ENCODE peak calls at places on chromosomes 11 and 22, in five cellular contexts. One of them, this sample, is unnamed.
A peak's percentile ranks its signal among the peaks of the same experiment; 100 is the strongest.

GRCh38 chr22:22709719-22710445 is 65.5 kb downstream of the GGTLC2 start:
- DNase-seq in anterior cingulate cortex: no peak
- DNase-seq in naive thymus-derived CD8-positive, alpha-beta T cell: no peak
- DNase-seq in cardiac fibroblast: peak; percentile 9
- DNase-seq in iPS-NIHi11: peak; percentile 73
- DNase-seq in this sample: no peak

GRCh38 chr22:41052661-41053490 is 39.5 kb upstream of the EP300 start:
- DNase-seq in anterior cingulate cortex: no peak
- DNase-seq in iPS-NIHi11: no peak
- DNase-seq in cardiac fibroblast: peak; percentile 62
- DNase-seq in naive thymus-derived CD8-positive, alpha-beta T cell: no peak
- DNase-seq in this sample: no peak

GRCh38 chr11:67055812-67056211 is 835 bp upstream of the RHOD start:
- DNase-seq in naive thymus-derived CD8-positive, alpha-beta T cell: no peak
- DNase-seq in anterior cingulate cortex: no peak
- DNase-seq in cardiac fibroblast: peak; percentile 37
- DNase-seq in iPS-NIHi11: peak; percentile 41
- DNase-seq in this sample: no peak

GRCh38 chr11:119266517-119267255 is 50.2 kb downstream of the MCAM start:
- DNase-seq in cardiac fibroblast: no peak
- DNase-seq in iPS-NIHi11: no peak
- DNase-seq in naive thymus-derived CD8-positive, alpha-beta T cell: peak; percentile 20
- DNase-seq in anterior cingulate cortex: no peak
- DNase-seq in this sample: no peak

GRCh38 chr22:24066260-24066659 is 55.2 kb downstream of the CABIN1 start:
- DNase-seq in iPS-NIHi11: no peak
- DNase-seq in naive thymus-derived CD8-positive, alpha-beta T cell: no peak
- DNase-seq in anterior cingulate cortex: no peak
- DNase-seq in cardiac fibroblast: no peak
- DNase-seq in this sample: no peak

GRCh38 chr11:130427049-130427388 is 1.4 kb downstream of the ADAMTS8 start:
- DNase-seq in anterior cingulate cortex: no peak
- DNase-seq in cardiac fibroblast: no peak
- DNase-seq in naive thymus-derived CD8-positive, alpha-beta T cell: no peak
- DNase-seq in iPS-NIHi11: no peak
- DNase-seq in this sample: no peak

GRCh38 chr11:128830836-128831780 is 36.0 kb downstream of the KCNJ1 start:
- DNase-seq in iPS-NIHi11: peak; percentile 73
- DNase-seq in cardiac fibroblast: peak; percentile 91
- DNase-seq in anterior cingulate cortex: peak; percentile 58
- DNase-seq in naive thymus-derived CD8-positive, alpha-beta T cell: peak; percentile 83
- DNase-seq in this sample: peak; percentile 88

GRCh38 chr11:134346976-134347350 is 15.2 kb downstream of the GLB1L2 start:
- DNase-seq in iPS-NIHi11: no peak
- DNase-seq in naive thymus-derived CD8-positive, alpha-beta T cell: no peak
- DNase-seq in anterior cingulate cortex: no peak
- DNase-seq in cardiac fibroblast: no peak
- DNase-seq in this sample: no peak

GRCh38 chr11:131041331-131042040 is 125.2 kb upstream of the SNX19 start:
- DNase-seq in iPS-NIHi11: no peak
- DNase-seq in anterior cingulate cortex: no peak
- DNase-seq in naive thymus-derived CD8-positive, alpha-beta T cell: no peak
- DNase-seq in cardiac fibroblast: no peak
- DNase-seq in this sample: no peak

GRCh38 chr22:22770280-22770871 is 117.2 kb upstream of the IGLL5 start:
- DNase-seq in anterior cingulate cortex: no peak
- DNase-seq in iPS-NIHi11: peak; percentile 73
- DNase-seq in cardiac fibroblast: peak; percentile 36
- DNase-seq in naive thymus-derived CD8-positive, alpha-beta T cell: peak; percentile 45
- DNase-seq in this sample: no peak

GRCh38 chr11:20367313-20367948 is 3.9 kb downstream of the HTATIP2 start:
- DNase-seq in naive thymus-derived CD8-positive, alpha-beta T cell: no peak
- DNase-seq in cardiac fibroblast: peak; percentile 80
- DNase-seq in iPS-NIHi11: peak; percentile 22
- DNase-seq in anterior cingulate cortex: peak; percentile 30
- DNase-seq in this sample: no peak

GRCh38 chr22:37818397-37819099 is 4.6 kb upstream of the GALR3 start:
- DNase-seq in iPS-NIHi11: peak; percentile 68
- DNase-seq in cardiac fibroblast: peak; percentile 61
- DNase-seq in anterior cingulate cortex: peak; percentile 23
- DNase-seq in naive thymus-derived CD8-positive, alpha-beta T cell: peak; percentile 46
- DNase-seq in this sample: peak; percentile 39

GRCh38 chr11:73001615-73002014 is 140.5 kb downstream of the FCHSD2 start:
- DNase-seq in cardiac fibroblast: peak; percentile 62
- DNase-seq in anterior cingulate cortex: no peak
- DNase-seq in naive thymus-derived CD8-positive, alpha-beta T cell: no peak
- DNase-seq in iPS-NIHi11: no peak
- DNase-seq in this sample: no peak

GRCh38 chr11:56905936-56906335 is 82.8 kb upstream of the OR5AK2 start:
- DNase-seq in naive thymus-derived CD8-positive, alpha-beta T cell: no peak
- DNase-seq in anterior cingulate cortex: no peak
- DNase-seq in cardiac fibroblast: no peak
- DNase-seq in iPS-NIHi11: no peak
- DNase-seq in this sample: no peak

GRCh38 chr11:126646701-126647209 is 291.3 kb downstream of the ST3GAL4 start:
- DNase-seq in cardiac fibroblast: peak; percentile 6
- DNase-seq in naive thymus-derived CD8-positive, alpha-beta T cell: no peak
- DNase-seq in anterior cingulate cortex: no peak
- DNase-seq in iPS-NIHi11: no peak
- DNase-seq in this sample: no peak

GRCh38 chr11:128318856-128319474 is 268.4 kb downstream of the ETS1 start:
- DNase-seq in iPS-NIHi11: no peak
- DNase-seq in naive thymus-derived CD8-positive, alpha-beta T cell: peak; percentile 75
- DNase-seq in anterior cingulate cortex: no peak
- DNase-seq in cardiac fibroblast: no peak
- DNase-seq in this sample: peak; percentile 69

GRCh38 chr11:66649903-66650302 is 11.4 kb downstream of the RBM4 start:
- DNase-seq in iPS-NIHi11: no peak
- DNase-seq in cardiac fibroblast: no peak
- DNase-seq in naive thymus-derived CD8-positive, alpha-beta T cell: no peak
- DNase-seq in anterior cingulate cortex: no peak
- DNase-seq in this sample: no peak

GRCh38 chr22:46769706-46770105 is 7.3 kb downstream of the TBC1D22A start:
- DNase-seq in anterior cingulate cortex: no peak
- DNase-seq in naive thymus-derived CD8-positive, alpha-beta T cell: no peak
- DNase-seq in iPS-NIHi11: no peak
- DNase-seq in cardiac fibroblast: no peak
- DNase-seq in this sample: no peak

GRCh38 chr22:23688121-23688520 is 2.7 kb upstream of the RGL4 start:
- DNase-seq in cardiac fibroblast: no peak
- DNase-seq in anterior cingulate cortex: no peak
- DNase-seq in naive thymus-derived CD8-positive, alpha-beta T cell: no peak
- DNase-seq in iPS-NIHi11: no peak
- DNase-seq in this sample: no peak

GRCh38 chr11:117000741-117001096 is 97.5 kb downstream of the SIK3 start:
- DNase-seq in naive thymus-derived CD8-positive, alpha-beta T cell: no peak
- DNase-seq in cardiac fibroblast: no peak
- DNase-seq in iPS-NIHi11: no peak
- DNase-seq in anterior cingulate cortex: no peak
- DNase-seq in this sample: no peak

GRCh38 chr11:95345651-95346050 is 114.6 kb upstream of the SESN3 start:
- DNase-seq in anterior cingulate cortex: no peak
- DNase-seq in iPS-NIHi11: no peak
- DNase-seq in cardiac fibroblast: no peak
- DNase-seq in naive thymus-derived CD8-positive, alpha-beta T cell: no peak
- DNase-seq in this sample: no peak

GRCh38 chr11:121494355-121495099 is 41.8 kb upstream of the SORL1-AS1 start:
- DNase-seq in iPS-NIHi11: no peak
- DNase-seq in cardiac fibroblast: no peak
- DNase-seq in naive thymus-derived CD8-positive, alpha-beta T cell: peak; percentile 14
- DNase-seq in anterior cingulate cortex: no peak
- DNase-seq in this sample: no peak

GRCh38 chr11:48210052-48210451 is 6.6 kb upstream of the OR4B1 start:
- DNase-seq in iPS-NIHi11: no peak
- DNase-seq in cardiac fibroblast: no peak
- DNase-seq in naive thymus-derived CD8-positive, alpha-beta T cell: no peak
- DNase-seq in anterior cingulate cortex: no peak
- DNase-seq in this sample: no peak

GRCh38 chr22:25162561-25162960 is 37.1 kb upstream of the CRYBB3 start:
- DNase-seq in naive thymus-derived CD8-positive, alpha-beta T cell: no peak
- DNase-seq in anterior cingulate cortex: no peak
- DNase-seq in iPS-NIHi11: no peak
- DNase-seq in cardiac fibroblast: no peak
- DNase-seq in this sample: no peak

GRCh38 chr11:812390-812789 is 2.6 kb downstream of the RPLP2 start:
- DNase-seq in cardiac fibroblast: no peak
- DNase-seq in iPS-NIHi11: no peak
- DNase-seq in naive thymus-derived CD8-positive, alpha-beta T cell: no peak
- DNase-seq in anterior cingulate cortex: no peak
- DNase-seq in this sample: no peak

GRCh38 chr11:75530577-75530976 is 4.8 kb upstream of the GDPD5 start:
- DNase-seq in anterior cingulate cortex: no peak
- DNase-seq in naive thymus-derived CD8-positive, alpha-beta T cell: no peak
- DNase-seq in cardiac fibroblast: no peak
- DNase-seq in iPS-NIHi11: no peak
- DNase-seq in this sample: no peak

GRCh38 chr22:37178350-37179125 is 9.5 kb downstream of the C1QTNF6 start:
- DNase-seq in cardiac fibroblast: peak; percentile 69
- DNase-seq in naive thymus-derived CD8-positive, alpha-beta T cell: no peak
- DNase-seq in anterior cingulate cortex: no peak
- DNase-seq in iPS-NIHi11: no peak
- DNase-seq in this sample: no peak

GRCh38 chr22:49921508-49922278 is 3.3 kb downstream of the CRELD2 start:
- DNase-seq in naive thymus-derived CD8-positive, alpha-beta T cell: no peak
- DNase-seq in iPS-NIHi11: no peak
- DNase-seq in anterior cingulate cortex: no peak
- DNase-seq in cardiac fibroblast: no peak
- DNase-seq in this sample: no peak

GRCh38 chr11:86606849-86607481 is 65.5 kb downstream of the ME3 start:
- DNase-seq in cardiac fibroblast: peak; percentile 63
- DNase-seq in naive thymus-derived CD8-positive, alpha-beta T cell: no peak
- DNase-seq in iPS-NIHi11: no peak
- DNase-seq in anterior cingulate cortex: no peak
- DNase-seq in this sample: no peak

This sample was measured in activated gamma-delta T cell treated with anti-CD3 and anti-CD28 coated beads, Interleukin-2, amount 50 U/mL, for 16 hours.